ENCODE peak calls at places on chromosome 1, in five cellular contexts. C is transverse colon, R is dorsolateral prefrontal cortex, L is colonic mucosa, S is IMR-90. N is an unnamed sample.
A peak's percentile ranks its signal among the peaks of the same experiment; 100 is the strongest.

GRCh38 chr1:243898278-243898677 is 48.2 kb upstream of the AKT3 start:
- DNase-seq in C (no peak), R (no peak), L (no peak), S (no peak), N (no peak)

GRCh38 chr1:25433389-25434186 is 2.9 kb downstream of the MACO1 start:
- DNase-seq in C (no peak), R (no peak), L (no peak), S (no peak), N (no peak)

GRCh38 chr1:94349853-94350252 is 68.3 kb upstream of the ABCD3 start:
- DNase-seq in C (no peak), R (no peak), L (no peak), S (no peak), N (no peak)

GRCh38 chr1:227092054-227092453 is 152.0 kb downstream of the COQ8A start:
- DNase-seq in C (no peak), R (no peak), L (no peak), S (peak; percentile 13), N (no peak)

GRCh38 chr1:224192082-224192786 is 9.2 kb downstream of the DEGS1 start:
- DNase-seq in C (no peak), R (no peak), L (no peak), S (no peak), N (no peak)

GRCh38 chr1:95957748-95958147 is 723.7 kb downstream of the RWDD3 start:
- DNase-seq in C (no peak), R (no peak), L (no peak), S (no peak), N (no peak)

GRCh38 chr1:9717193-9718005 is 65.9 kb downstream of the PIK3CD start:
- DNase-seq in C (peak; percentile 82), R (no peak), L (peak; percentile 73), S (no peak), N (no peak)

GRCh38 chr1:225933072-225933471 is 7.9 kb downstream of the LEFTY2 start:
- DNase-seq in C (no peak), R (no peak), L (no peak), S (peak; percentile 85), N (peak; percentile 40)

GRCh38 chr1:5750186-5751170 is 241.7 kb downstream of the NPHP4 start:
- DNase-seq in C (no peak), R (no peak), L (no peak), S (no peak), N (no peak)

GRCh38 chr1:111990878-111991760 is 1.7 kb upstream of the KCND3 start:
- DNase-seq in C (peak; percentile 72), R (peak; percentile 79), L (peak; percentile 69), S (no peak), N (no peak)

GRCh38 chr1:107993920-107994319 is 28.9 kb upstream of the VAV3 start:
- DNase-seq in C (no peak), R (peak; percentile 40), L (no peak), S (no peak), N (no peak)

GRCh38 chr1:214418380-214418779 is 133.0 kb downstream of the PTPN14 start:
- DNase-seq in C (no peak), R (no peak), L (no peak), S (no peak), N (no peak)

GRCh38 chr1:234069760-234070159 is 165.3 kb downstream of the SLC35F3 start:
- DNase-seq in C (no peak), R (no peak), L (no peak), S (no peak), N (no peak)

GRCh38 chr1:76187436-76187835 is 112.9 kb downstream of the ST6GALNAC3 start:
- DNase-seq in C (no peak), R (no peak), L (no peak), S (no peak), N (no peak)

GRCh38 chr1:76186617-76187016 is 112.1 kb downstream of the ST6GALNAC3 start:
- DNase-seq in C (no peak), R (no peak), L (no peak), S (no peak), N (no peak)

GRCh38 chr1:76190749-76191424 is 116.3 kb downstream of the ST6GALNAC3 start:
- DNase-seq in C (no peak), R (no peak), L (no peak), S (no peak), N (no peak)

GRCh38 chr1:76179297-76179696 is 104.8 kb downstream of the ST6GALNAC3 start:
- DNase-seq in C (no peak), R (no peak), L (no peak), S (no peak), N (no peak)

DNA sequence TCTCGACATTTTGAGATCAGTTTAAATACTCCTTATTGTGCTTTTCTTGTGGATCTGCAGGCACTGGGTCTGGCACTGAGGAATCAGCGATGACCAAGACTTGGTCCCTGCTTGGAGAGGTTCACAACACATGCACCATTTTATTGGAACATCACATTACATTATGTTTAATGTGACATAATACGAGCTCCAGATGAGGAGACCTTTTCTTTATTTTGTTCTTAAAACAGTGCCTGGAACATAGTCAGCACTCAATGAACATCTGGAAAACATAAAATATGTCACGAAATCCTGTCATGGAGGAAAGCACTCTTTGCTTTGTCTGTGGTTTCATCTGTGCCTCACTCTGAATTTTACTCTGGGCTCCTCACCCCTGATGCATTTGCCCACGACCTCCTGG is 110.7 kb downstream of the ST6GALNAC3 start:
- DNase-seq in C (no peak), R (no peak), L (no peak), S (no peak), N (no peak)
- H3K27me3 ChIP-seq in C (no peaks in the 10 kb centered on the region), R (no peaks in the 10 kb centered on the region), L (no peaks in the 10 kb centered on the region), S (no peaks in the 10 kb centered on the region), N (no peaks in the 10 kb centered on the region)

DNA sequence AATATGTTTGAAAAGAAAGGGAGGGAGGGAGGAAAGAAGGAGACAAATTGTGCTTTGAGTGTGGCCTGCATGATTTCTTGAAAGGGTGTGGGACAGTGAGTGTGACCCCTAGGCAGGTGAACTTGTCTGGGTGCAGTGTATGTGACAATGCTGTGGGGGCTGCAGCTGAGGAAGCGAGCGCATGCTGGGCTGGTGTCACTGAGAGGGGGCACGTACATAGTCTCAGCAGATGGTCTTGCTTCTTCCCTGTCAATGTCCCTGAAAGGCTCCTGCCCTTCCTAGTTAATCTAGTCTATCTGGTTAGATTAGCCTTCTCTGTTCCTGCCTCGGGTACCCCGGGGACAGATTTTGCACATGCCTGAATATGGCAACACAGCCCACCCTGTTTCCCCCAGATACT is 9.8 kb downstream of the FAAH start:
- DNase-seq in C (no peak), R (no peak), L (no peak), S (no peak), N (no peak)
- H3K27me3 ChIP-seq in C (no peaks in the 10 kb centered on the region), R (no peaks in the 10 kb centered on the region), L (no peaks in the 10 kb centered on the region), S (peaks cover 23% of the 10 kb centered on the region), N (no peaks in the 10 kb centered on the region)

GRCh38 chr1:1602321-1602931 is 2.5 kb upstream of the FNDC10 start:
- DNase-seq in C (no peak), R (no peak), L (no peak), S (no peak), N (no peak)
- H3K27me3 ChIP-seq in C (peaks cover 51% of the 10 kb centered on the region), R (peaks cover 12% of the 10 kb centered on the region), L (peaks cover 24% of the 10 kb centered on the region), S (peaks cover 7% of the 10 kb centered on the region), N (no peaks in the 10 kb centered on the region)

DNA sequence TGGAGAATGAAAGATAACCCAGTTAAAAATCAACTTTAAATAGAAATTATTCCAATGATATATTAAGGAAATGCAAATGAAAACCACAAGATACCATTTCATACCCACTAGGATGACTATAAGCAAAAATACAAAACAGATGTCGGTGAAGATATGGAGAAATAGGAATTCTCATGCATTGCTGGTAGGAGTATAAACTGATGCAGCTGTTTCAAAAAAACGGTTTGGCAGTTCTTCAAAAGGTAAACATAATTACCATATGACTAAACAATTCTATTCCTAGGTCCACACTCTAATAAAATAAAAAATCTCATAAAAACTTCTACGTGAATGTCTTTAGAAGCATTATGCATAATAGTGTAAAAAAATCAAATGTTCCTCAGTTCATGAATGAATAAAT is 763.3 kb upstream of the BRINP3 start:
- DNase-seq in C (no peak), R (no peak), L (no peak), S (peak; percentile 68), N (no peak)
- H3K27me3 ChIP-seq in C (no peaks in the 10 kb centered on the region), R (no peaks in the 10 kb centered on the region), L (no peaks in the 10 kb centered on the region), S (no peaks in the 10 kb centered on the region), N (no peaks in the 10 kb centered on the region)

GRCh38 chr1:16621300-16621658 is 7.9 kb upstream of the NBPF1 start:
- DNase-seq in C (no peak), R (no peak), L (no peak), S (no peak), N (no peak)

GRCh38 chr1:16631248-16632043 is 18.1 kb upstream of the NBPF1 start:
- DNase-seq in C (peak; percentile 29), R (peak; percentile 31), L (peak; percentile 28), S (no peak), N (no peak)

GRCh38 chr1:16630661-16631247 is 17.4 kb upstream of the NBPF1 start:
- DNase-seq in C (peak; percentile 24), R (no peak), L (peak; percentile 32), S (no peak), N (peak; percentile 23)

GRCh38 chr1:16628361-16629111 is 15.2 kb upstream of the NBPF1 start:
- DNase-seq in C (peak; percentile 19), R (no peak), L (peak; percentile 32), S (no peak), N (no peak)

DNA sequence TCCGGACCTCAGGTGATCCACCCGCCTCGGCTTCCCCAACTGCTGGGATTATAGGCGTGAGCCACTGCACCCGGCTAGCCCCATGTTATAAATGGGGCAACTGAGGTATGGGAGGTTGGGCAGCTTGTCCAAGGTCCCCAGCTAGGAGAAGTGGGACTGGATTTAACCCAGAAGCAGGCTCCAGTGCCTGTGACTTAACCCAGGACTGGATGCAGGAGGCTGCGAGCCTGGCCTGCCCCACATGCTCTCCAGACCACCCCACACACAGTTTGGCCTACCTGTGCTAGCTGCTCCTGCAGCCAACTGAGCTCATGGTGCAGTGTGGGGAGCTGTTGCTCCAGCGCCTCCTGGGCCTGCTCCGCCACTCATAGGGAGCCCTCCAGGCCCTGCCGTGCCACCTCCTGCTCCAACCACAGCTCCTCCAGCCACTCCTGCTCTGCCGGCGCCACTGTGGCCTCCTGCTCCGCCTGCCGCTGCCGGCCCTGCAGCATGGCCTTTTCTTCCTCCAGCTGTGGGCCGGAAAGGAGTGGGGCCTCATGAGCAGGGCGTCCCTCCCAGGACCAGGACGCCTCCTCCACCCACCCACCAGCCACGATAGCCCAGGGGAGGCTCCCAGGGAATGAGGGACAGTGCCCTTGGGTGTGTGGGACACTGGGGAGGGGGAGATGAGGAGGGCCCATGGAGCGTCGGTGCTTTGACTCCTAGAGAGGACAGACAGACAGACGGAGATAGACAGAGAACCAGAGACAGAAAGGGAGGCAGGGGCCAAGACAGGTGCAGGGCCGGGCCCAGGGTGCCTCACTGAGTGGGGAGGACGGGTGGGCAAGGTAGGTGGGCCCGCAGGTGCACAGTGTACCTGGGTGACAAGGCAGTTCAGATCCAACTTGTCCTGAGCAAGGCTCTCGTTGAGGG is 12.4 kb upstream of the NBPF1 start:
- DNase-seq in C (peak; percentile 29), R (no peak), L (no peak), S (no peak), N (peak; percentile 17)
- H3K27me3 ChIP-seq in C (no peaks in the 10 kb centered on the region), R (no peaks in the 10 kb centered on the region), L (no peaks in the 10 kb centered on the region), S (no peaks in the 10 kb centered on the region), N (no peaks in the 10 kb centered on the region)

DNA sequence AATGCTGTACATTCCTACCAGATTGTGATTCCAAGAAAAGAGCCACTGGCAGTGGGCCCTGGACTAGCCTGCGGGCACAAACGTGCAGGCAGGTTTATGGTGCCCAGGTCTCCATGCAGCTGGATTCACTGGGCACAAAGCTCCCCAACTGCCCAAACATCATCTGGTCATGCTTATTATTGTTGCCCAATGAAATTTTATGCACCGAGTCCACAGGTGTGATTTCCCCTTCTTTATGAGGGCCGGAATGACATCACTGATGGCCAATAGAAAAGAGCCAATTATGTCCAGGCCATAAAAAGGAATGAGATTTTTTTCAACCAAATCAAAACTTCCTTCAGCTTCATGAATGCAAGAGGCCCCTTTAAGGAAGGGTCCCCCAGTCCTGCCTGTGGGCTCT is 66.2 kb downstream of the ERI3 start:
- DNase-seq in C (peak; percentile 35), R (no peak), L (peak; percentile 52), S (no peak), N (no peak)
- H3K27me3 ChIP-seq in C (no peaks in the 10 kb centered on the region), R (no peaks in the 10 kb centered on the region), L (no peaks in the 10 kb centered on the region), S (no peaks in the 10 kb centered on the region), N (no peaks in the 10 kb centered on the region)

GRCh38 chr1:2855206-2856075 is 53.9 kb upstream of the TTC34 start:
- DNase-seq in C (no peak), R (no peak), L (no peak), S (no peak), N (no peak)
- H3K27me3 ChIP-seq in C (peaks cover 12% of the 10 kb centered on the region), R (peaks cover 8% of the 10 kb centered on the region), L (no peaks in the 10 kb centered on the region), S (no peaks in the 10 kb centered on the region), N (peaks cover 87% of the 10 kb centered on the region)